ENCODE peak calls at places on chromosomes 1 and 21, in eight cellular contexts. X, W, I, T, A, M, R and Z are unnamed samples.

GRCh38 chr1:84732520-84732919 is 42.3 kb upstream of the SSX2IP start:
- DNase-seq in X (no peak), W (no peak), I (no peak), T (no peak), A (no peak), M (no peak), R (no peak), Z (no peak)

GRCh38 chr1:1969953-1970716 is 33.5 kb downstream of the CFAP74 start:
- DNase-seq in X (no peak), W (no peak), I (no peak), T (no peak), A (no peak), M (no peak), R (no peak), Z (no peak)

GRCh38 chr1:63931468-63931867 is 157.7 kb downstream of the ROR1 start:
- DNase-seq in X (no peak), W (peak; percentile 57), I (no peak), T (peak; percentile 61), A (no peak), M (no peak), R (no peak), Z (no peak)

GRCh38 chr21:33171584-33172169 is 58.1 kb upstream of the IFNAR2 start:
- DNase-seq in X (no peak), W (no peak), I (no peak), T (no peak), A (peak; percentile 81), M (no peak), R (no peak), Z (no peak)

GRCh38 chr1:205172729-205173366 is 38.7 kb downstream of the DSTYK start:
- DNase-seq in X (no peak), W (peak; percentile 90), I (peak; percentile 94), T (peak; percentile 98), A (no peak), M (no peak), R (peak; percentile 89), Z (no peak)

GRCh38 chr1:31627301-31627929 is 9.9 kb downstream of the HCRTR1 start:
- DNase-seq in X (peak; percentile 89), W (peak; percentile 46), I (no peak), T (no peak), A (peak; percentile 79), M (no peak), R (no peak), Z (no peak)

GRCh38 chr1:151993084-151993733 is 450 bp downstream of the S100A10 start:
- DNase-seq in X (peak; percentile 83), W (peak; percentile 35), I (no peak), T (peak; percentile 42), A (no peak), M (peak; percentile 18), R (no peak), Z (no peak)

GRCh38 chr1:226569879-226570547 is 21.4 kb downstream of the STUM start:
- DNase-seq in X (peak; percentile 40), W (no peak), I (no peak), T (no peak), A (peak; percentile 53), M (no peak), R (no peak), Z (peak; percentile 53)

GRCh38 chr1:44361478-44361877 is 6.4 kb upstream of the ERI3 start:
- DNase-seq in X (no peak), W (peak; percentile 15), I (no peak), T (no peak), A (no peak), M (no peak), R (no peak), Z (no peak)

GRCh38 chr1:116036255-116036654 is 59.9 kb downstream of the SLC22A15 start:
- DNase-seq in X (no peak), W (no peak), I (no peak), T (no peak), A (no peak), M (no peak), R (no peak), Z (no peak)
- TF ChIP-seq CTCF in X (no peak), W (no peak), I (no peak), T (no peak), A (no peak), M (no peak), R (no peak), Z (no peak)

GRCh38 chr1:190084552-190084951 is 393.1 kb downstream of the BRINP3 start:
- DNase-seq in X (no peak), W (no peak), I (no peak), T (no peak), A (no peak), M (no peak), R (no peak), Z (no peak)
- TF ChIP-seq CTCF in X (no peak), W (no peak), I (no peak), T (peak; percentile 5), A (peak; percentile 5), M (peak; percentile 30), R (no peak), Z (peak; percentile 43)

GRCh38 chr1:80217377-80217986 is 1211.0 kb upstream of the ADGRL4 start:
- DNase-seq in X (no peak), W (peak; percentile 88), I (no peak), T (peak; percentile 59), A (peak; percentile 26), M (no peak), R (peak; percentile 20), Z (no peak)
- TF ChIP-seq CTCF in X (peak; percentile 41), W (peak; percentile 74), I (peak; percentile 45), T (peak; percentile 81), A (peak; percentile 50), M (peak; percentile 41), R (peak; percentile 79), Z (peak; percentile 31)

DNA sequence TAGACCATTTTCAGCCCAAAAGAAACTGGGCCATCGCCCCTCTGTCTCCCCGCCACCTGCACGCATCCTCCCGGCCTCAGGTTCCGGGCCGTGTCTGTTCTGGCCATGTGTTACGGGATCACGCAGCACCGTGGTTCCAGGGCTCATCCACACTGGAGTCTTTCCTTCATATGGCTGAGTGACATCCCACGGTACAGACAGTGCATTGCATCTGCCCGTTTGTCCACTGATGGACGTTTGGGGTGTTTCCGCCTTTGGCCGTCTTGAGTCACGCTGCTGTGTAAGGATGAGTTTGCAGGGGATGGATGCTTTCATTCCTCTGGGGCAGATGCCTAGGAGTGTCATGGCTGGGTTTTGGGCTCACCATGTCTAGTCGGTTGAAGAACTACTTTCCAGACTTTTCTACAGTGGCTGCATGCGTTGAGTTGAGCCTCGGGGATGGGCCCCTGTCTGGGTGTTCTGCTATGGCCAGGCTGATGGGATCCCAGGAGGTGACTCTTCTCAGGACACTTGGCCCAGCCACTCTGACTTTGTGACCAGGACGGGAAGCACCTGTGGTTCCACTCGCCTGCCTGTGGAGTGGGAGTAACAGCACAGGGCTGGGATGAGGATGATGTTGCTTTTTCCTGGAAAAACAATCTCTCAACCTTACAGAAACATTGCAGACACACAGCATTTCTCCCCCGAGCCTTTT is 16.8 kb downstream of the RRP1 start:
- DNase-seq in X (no peak), W (no peak), I (no peak), T (no peak), A (no peak), M (no peak), R (no peak), Z (no peak)
- TF ChIP-seq CTCF in X (no peak), W (no peak), I (no peak), T (no peak), A (no peak), M (no peak), R (no peak), Z (no peak)